ENCODE peak calls at places on chromosomes 4 and X, in five cellular contexts. One of them, this sample, is unnamed.
A peak's percentile ranks its signal among the peaks of the same experiment; 100 is the strongest.

GRCh38 chr4:11774346-11774745 is 345.7 kb upstream of the HS3ST1 start:
- DNase-seq in Peyer's patch: no peak
- DNase-seq in IMR-90: no peak
- DNase-seq in A549: no peak
- DNase-seq in breast epithelium: no peak
- DNase-seq in this sample: no peak

GRCh38 chrX:41236629-41237028 is 97.3 kb upstream of the DDX3X start:
- DNase-seq in Peyer's patch: no peak
- DNase-seq in IMR-90: no peak
- DNase-seq in A549: no peak
- DNase-seq in breast epithelium: no peak
- DNase-seq in this sample: no peak

GRCh38 chr4:1345905-1346780 is 865 bp upstream of the UVSSA start:
- DNase-seq in Peyer's patch: peak; percentile 45
- DNase-seq in IMR-90: peak; percentile 16
- DNase-seq in A549: peak; percentile 24
- DNase-seq in breast epithelium: peak; percentile 68
- DNase-seq in this sample: peak; percentile 59

GRCh38 chr4:73740353-73740778 is at the start of gene CXCL8:
- DNase-seq in Peyer's patch: peak; percentile 20
- DNase-seq in IMR-90: peak; percentile 91
- DNase-seq in A549: peak; percentile 37
- DNase-seq in breast epithelium: peak; percentile 81
- DNase-seq in this sample: peak; percentile 52

GRCh38 chr4:129218897-129219296 is 122.9 kb downstream of the C4orf33 start:
- DNase-seq in Peyer's patch: no peak
- DNase-seq in IMR-90: peak; percentile 1
- DNase-seq in A549: no peak
- DNase-seq in breast epithelium: no peak
- DNase-seq in this sample: no peak

GRCh38 chr4:168174308-168174707 is 82.0 kb downstream of the ANXA10 start:
- DNase-seq in Peyer's patch: no peak
- DNase-seq in IMR-90: no peak
- DNase-seq in A549: no peak
- DNase-seq in breast epithelium: no peak
- DNase-seq in this sample: no peak

GRCh38 chr4:153142700-153143438 is 61.4 kb upstream of the TRIM2 start:
- DNase-seq in Peyer's patch: peak; percentile 23
- DNase-seq in IMR-90: peak; percentile 73
- DNase-seq in A549: peak; percentile 70
- DNase-seq in breast epithelium: peak; percentile 68
- DNase-seq in this sample: peak; percentile 73

GRCh38 chr4:180827193-180827592 is 1416.0 kb upstream of the TENM3 start:
- DNase-seq in Peyer's patch: no peak
- DNase-seq in IMR-90: peak; percentile 39
- DNase-seq in A549: no peak
- DNase-seq in breast epithelium: no peak
- DNase-seq in this sample: peak; percentile 47

GRCh38 chr4:128859887-128860774 is 50.6 kb downstream of the JADE1 start:
- DNase-seq in Peyer's patch: no peak
- DNase-seq in IMR-90: peak; percentile 96
- DNase-seq in A549: no peak
- DNase-seq in breast epithelium: no peak
- DNase-seq in this sample: no peak

GRCh38 chr4:3864736-3865721 is 98.8 kb downstream of the ADRA2C start:
- DNase-seq in Peyer's patch: no peak
- DNase-seq in IMR-90: no peak
- DNase-seq in A549: no peak
- DNase-seq in breast epithelium: no peak
- DNase-seq in this sample: no peak

GRCh38 chrX:19811807-19812604 is 75.4 kb downstream of the SH3KBP1 start:
- DNase-seq in Peyer's patch: no peak
- DNase-seq in IMR-90: peak; percentile 87
- DNase-seq in A549: no peak
- DNase-seq in breast epithelium: no peak
- DNase-seq in this sample: no peak

GRCh38 chr4:21447320-21448055 is 501.1 kb downstream of the KCNIP4 start:
- DNase-seq in Peyer's patch: no peak
- DNase-seq in IMR-90: no peak
- DNase-seq in A549: no peak
- DNase-seq in breast epithelium: no peak
- DNase-seq in this sample: no peak

GRCh38 chr4:133808151-133808550 is 393.4 kb downstream of the PABPC4L start:
- DNase-seq in Peyer's patch: no peak
- DNase-seq in IMR-90: peak; percentile 78
- DNase-seq in A549: no peak
- DNase-seq in breast epithelium: no peak
- DNase-seq in this sample: no peak

GRCh38 chr4:172142331-172142738 is 329.1 kb downstream of the GALNTL6 start:
- DNase-seq in Peyer's patch: no peak
- DNase-seq in IMR-90: peak; percentile 22
- DNase-seq in A549: no peak
- DNase-seq in breast epithelium: no peak
- DNase-seq in this sample: no peak

GRCh38 chrX:136778020-136778419 is 2.7 kb downstream of the ARHGEF6 start:
- DNase-seq in Peyer's patch: no peak
- DNase-seq in IMR-90: no peak
- DNase-seq in A549: no peak
- DNase-seq in breast epithelium: no peak
- DNase-seq in this sample: no peak

GRCh38 chrX:56803849-56804681 is 75.0 kb downstream of the NBDY start:
- DNase-seq in Peyer's patch: no peak
- DNase-seq in IMR-90: no peak
- DNase-seq in A549: no peak
- DNase-seq in breast epithelium: no peak
- DNase-seq in this sample: no peak

GRCh38 chrX:151722241-151722846 is 6.5 kb downstream of the FATE1 start:
- DNase-seq in Peyer's patch: no peak
- DNase-seq in IMR-90: no peak
- DNase-seq in A549: peak; percentile 5
- DNase-seq in breast epithelium: no peak
- DNase-seq in this sample: no peak

GRCh38 chrX:69285401-69285871 is 120.2 kb upstream of the PJA1 start:
- DNase-seq in Peyer's patch: no peak
- DNase-seq in IMR-90: no peak
- DNase-seq in A549: no peak
- DNase-seq in breast epithelium: no peak
- DNase-seq in this sample: peak; percentile 50

GRCh38 chrX:133937022-133937421 is 48.4 kb downstream of the GPC3 start:
- DNase-seq in Peyer's patch: no peak
- DNase-seq in IMR-90: no peak
- DNase-seq in A549: no peak
- DNase-seq in breast epithelium: no peak
- DNase-seq in this sample: no peak

GRCh38 chrX:111270339-111270738 is at the start of gene CAPN6:
- DNase-seq in Peyer's patch: no peak
- DNase-seq in IMR-90: peak; percentile 5
- DNase-seq in A549: no peak
- DNase-seq in breast epithelium: no peak
- DNase-seq in this sample: peak; percentile 13

GRCh38 chr4:83569967-83570366 is 34.1 kb downstream of the GPAT3 start:
- DNase-seq in Peyer's patch: no peak
- DNase-seq in IMR-90: no peak
- DNase-seq in A549: no peak
- DNase-seq in breast epithelium: no peak
- DNase-seq in this sample: no peak

GRCh38 chrX:38923451-38923969 is 122.3 kb downstream of the MID1IP1 start:
- DNase-seq in Peyer's patch: no peak
- DNase-seq in IMR-90: no peak
- DNase-seq in A549: no peak
- DNase-seq in breast epithelium: no peak
- DNase-seq in this sample: no peak

GRCh38 chr4:113146876-113147358 is 97.5 kb downstream of the ANK2 start:
- DNase-seq in Peyer's patch: no peak
- DNase-seq in IMR-90: no peak
- DNase-seq in A549: no peak
- DNase-seq in breast epithelium: no peak
- DNase-seq in this sample: no peak
- TF ChIP-seq POLR2A in Peyer's patch: no peak
- TF ChIP-seq POLR2A in IMR-90: no peak
- TF ChIP-seq POLR2A in A549: no peak
- TF ChIP-seq POLR2A in breast epithelium: no peak
- TF ChIP-seq POLR2A in this sample: no peak

GRCh38 chrX:110049096-110049495 is 46.2 kb downstream of the TMEM164 start:
- DNase-seq in Peyer's patch: no peak
- DNase-seq in IMR-90: no peak
- DNase-seq in A549: no peak
- DNase-seq in breast epithelium: no peak
- DNase-seq in this sample: no peak

GRCh38 chrX:110050386-110050785 is 47.5 kb downstream of the TMEM164 start:
- DNase-seq in Peyer's patch: no peak
- DNase-seq in IMR-90: no peak
- DNase-seq in A549: no peak
- DNase-seq in breast epithelium: no peak
- DNase-seq in this sample: no peak

GRCh38 chrX:110053453-110053852 is 50.5 kb downstream of the TMEM164 start:
- DNase-seq in Peyer's patch: no peak
- DNase-seq in IMR-90: no peak
- DNase-seq in A549: no peak
- DNase-seq in breast epithelium: no peak
- DNase-seq in this sample: no peak

GRCh38 chrX:110051559-110051958 is 48.6 kb downstream of the TMEM164 start:
- DNase-seq in Peyer's patch: no peak
- DNase-seq in IMR-90: peak; percentile 11
- DNase-seq in A549: no peak
- DNase-seq in breast epithelium: no peak
- DNase-seq in this sample: no peak

GRCh38 chrX:110050885-110051284 is 48.0 kb downstream of the TMEM164 start:
- DNase-seq in Peyer's patch: no peak
- DNase-seq in IMR-90: no peak
- DNase-seq in A549: no peak
- DNase-seq in breast epithelium: no peak
- DNase-seq in this sample: no peak
- H3K27ac ChIP-seq in Peyer's patch: no peak overlapping the region
- H3K27ac ChIP-seq in IMR-90: no peak overlapping the region
- H3K27ac ChIP-seq in A549: peak overlapping the region; percentile 27
- H3K27ac ChIP-seq in breast epithelium: no peak overlapping the region
- H3K27ac ChIP-seq in this sample: no peak overlapping the region

GRCh38 chr4:110159544-110159943 is 38.9 kb downstream of the ELOVL6 start:
- DNase-seq in Peyer's patch: no peak
- DNase-seq in IMR-90: no peak
- DNase-seq in A549: no peak
- DNase-seq in breast epithelium: no peak
- DNase-seq in this sample: no peak
- H3K4me1 ChIP-seq in Peyer's patch: peaks cover 3% of the 10 kb centered on the region
- H3K4me1 ChIP-seq in IMR-90: peaks cover 16% of the 10 kb centered on the region
- H3K4me1 ChIP-seq in A549: peaks cover 58% of the 10 kb centered on the region
- H3K4me1 ChIP-seq in breast epithelium: no peaks in the 10 kb centered on the region
- H3K4me1 ChIP-seq in this sample: no peaks in the 10 kb centered on the region

DNA sequence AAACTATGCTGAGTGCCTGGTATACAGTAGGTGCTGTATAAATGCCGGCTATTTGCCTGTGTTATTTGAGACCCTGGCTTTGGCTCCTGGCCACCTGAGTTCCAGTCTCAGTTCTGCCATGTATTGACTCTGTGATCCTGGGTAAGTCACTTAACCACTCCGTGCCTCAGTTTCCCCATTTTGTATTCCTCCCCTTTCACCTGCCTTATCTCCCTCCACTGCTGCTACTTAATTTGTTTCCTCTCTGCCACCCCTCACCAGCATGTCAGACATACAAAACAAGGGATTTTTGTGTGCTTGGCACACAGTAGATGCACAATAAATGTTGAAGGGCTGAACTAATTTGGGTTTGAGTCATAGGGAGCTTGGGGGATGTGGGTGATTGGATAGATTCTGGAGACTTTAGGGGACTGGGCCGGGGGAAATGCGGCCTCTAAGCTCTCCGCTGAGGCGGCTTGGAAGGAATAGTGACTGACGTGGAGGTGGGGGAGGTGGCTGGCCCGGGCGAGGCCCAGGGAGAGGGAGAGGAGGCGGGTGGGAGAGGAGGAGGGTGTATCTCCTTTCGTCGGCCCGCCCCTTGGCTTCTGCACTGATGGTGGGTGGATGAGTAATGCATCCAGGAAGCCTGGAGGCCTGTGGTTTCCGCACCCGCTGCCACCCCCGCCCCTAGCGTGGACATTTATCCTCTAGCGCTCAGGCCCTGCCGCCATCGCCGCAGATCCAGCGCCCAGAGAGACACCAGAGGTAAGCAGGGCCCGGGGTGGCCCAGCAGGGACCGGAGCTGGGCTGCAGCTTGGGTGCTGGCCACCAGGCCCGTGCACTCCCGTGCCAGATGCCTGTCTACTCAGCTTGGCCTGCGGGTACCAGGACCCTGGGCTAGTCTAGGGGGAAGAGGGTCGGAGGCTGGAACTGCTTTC is at the start of gene TIMP1:
- DNase-seq in Peyer's patch: peak; percentile 71
- DNase-seq in IMR-90: peak; percentile 93
- DNase-seq in A549: peak; percentile 81
- DNase-seq in breast epithelium: peak; percentile 79
- DNase-seq in this sample: peak; percentile 91
- TF ChIP-seq POLR2A in Peyer's patch: no peak
- TF ChIP-seq POLR2A in IMR-90: peak; percentile 95
- TF ChIP-seq POLR2A in A549: peak; percentile 59
- TF ChIP-seq POLR2A in breast epithelium: no peak
- TF ChIP-seq POLR2A in this sample: no peak

DNA sequence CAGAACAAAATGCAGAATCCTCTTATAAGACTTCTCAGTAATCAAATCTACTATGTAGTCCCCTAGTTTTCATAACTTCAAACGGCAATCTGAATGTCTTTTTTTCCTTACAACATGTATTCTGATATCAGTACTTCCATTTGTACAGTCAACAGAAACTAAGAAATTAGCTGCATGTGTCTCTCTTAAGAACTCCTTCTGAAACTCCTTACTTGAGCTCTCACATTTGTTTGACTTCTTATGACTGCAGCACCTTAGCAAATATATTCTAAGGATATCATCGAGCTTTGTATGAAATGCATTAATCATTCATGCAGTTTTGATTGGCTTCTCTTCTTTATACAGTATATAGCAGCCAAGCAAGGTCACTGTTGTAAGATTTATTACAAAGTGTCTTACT is 77.0 kb downstream of the TMEM47 start:
- DNase-seq in Peyer's patch: no peak
- DNase-seq in IMR-90: no peak
- DNase-seq in A549: no peak
- DNase-seq in breast epithelium: no peak
- DNase-seq in this sample: no peak
- H3K27ac ChIP-seq in Peyer's patch: no peak overlapping the region
- H3K27ac ChIP-seq in IMR-90: no peak overlapping the region
- H3K27ac ChIP-seq in A549: no peak overlapping the region
- H3K27ac ChIP-seq in breast epithelium: no peak overlapping the region
- H3K27ac ChIP-seq in this sample: no peak overlapping the region

DNA sequence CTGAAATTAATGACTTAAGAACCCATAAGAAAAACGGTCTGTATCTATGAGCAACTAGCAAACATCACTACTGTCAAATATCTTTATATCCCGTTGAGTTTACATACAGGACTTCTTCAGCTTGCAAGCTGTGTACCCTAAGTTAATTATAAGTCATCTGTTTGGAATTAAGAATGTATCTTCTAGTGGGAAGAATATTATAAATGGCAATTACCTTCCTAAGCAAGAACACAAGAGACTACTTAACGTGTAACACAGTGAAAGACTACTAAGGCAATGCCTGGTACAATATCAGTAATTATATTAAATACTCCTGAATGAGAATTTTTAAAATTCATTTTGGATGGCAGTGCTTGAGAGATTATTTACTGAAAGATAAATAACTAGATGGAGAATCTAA is 58.5 kb downstream of the ADGRA3 start:
- DNase-seq in Peyer's patch: no peak
- DNase-seq in IMR-90: no peak
- DNase-seq in A549: no peak
- DNase-seq in breast epithelium: no peak
- DNase-seq in this sample: no peak
- H3K4me1 ChIP-seq in Peyer's patch: no peaks in the 10 kb centered on the region
- H3K4me1 ChIP-seq in IMR-90: no peaks in the 10 kb centered on the region
- H3K4me1 ChIP-seq in A549: no peaks in the 10 kb centered on the region
- H3K4me1 ChIP-seq in breast epithelium: no peaks in the 10 kb centered on the region
- H3K4me1 ChIP-seq in this sample: no peaks in the 10 kb centered on the region

GRCh38 chr4:32684160-32684559 is 1964.0 kb downstream of the PCDH7 start:
- DNase-seq in Peyer's patch: no peak
- DNase-seq in IMR-90: no peak
- DNase-seq in A549: no peak
- DNase-seq in breast epithelium: no peak
- DNase-seq in this sample: no peak
- TF ChIP-seq POLR2A in Peyer's patch: no peak
- TF ChIP-seq POLR2A in IMR-90: no peak
- TF ChIP-seq POLR2A in A549: no peak
- TF ChIP-seq POLR2A in breast epithelium: no peak
- TF ChIP-seq POLR2A in this sample: no peak

This sample was measured in testis.